ENCODE peak calls at places on chromosomes 3 and 15, in five cellular contexts. K, N, M, P and E are unnamed samples.

GRCh38 chr3:130276203-130276803 is 69.2 kb upstream of the COL6A5 start:
- DNase-seq in K (peak), N (no peak), M (peak), P (peak), E (peak)

GRCh38 chr3:131174752-131175151 is 148.1 kb downstream of the NEK11 start:
- DNase-seq in K (no peak), N (no peak), M (no peak), P (peak), E (peak)

GRCh38 chr15:100730129-100730528 is 127.7 kb downstream of the ASB7 start:
- DNase-seq in K (no peak), N (no peak), M (no peak), P (no peak), E (no peak)

GRCh38 chr15:52180196-52180835 is 10.9 kb downstream of the GNB5 start:
- DNase-seq in K (peak), N (peak), M (peak), P (no peak), E (no peak)

GRCh38 chr15:52094811-52095584 is 17.6 kb downstream of the BCL2L10 start:
- DNase-seq in K (no peak), N (no peak), M (no peak), P (no peak), E (peak)

GRCh38 chr15:32685576-32685975 is 32.2 kb upstream of the GREM1 start:
- DNase-seq in K (no peak), N (no peak), M (no peak), P (peak), E (no peak)

GRCh38 chr3:19901337-19901736 is 32.7 kb downstream of the EFHB start:
- DNase-seq in K (no peak), N (no peak), M (no peak), P (peak), E (peak)

GRCh38 chr3:67460841-67461240 is 193.6 kb downstream of the SUCLG2 start:
- DNase-seq in K (no peak), N (no peak), M (no peak), P (no peak), E (no peak)